ENCODE peak calls at places on chromosomes 7 and 10, in nine cellular contexts. F is substantia nigra; Y is stimulated activated CD4-positive, alpha-beta T cell treated with anti-CD3 and anti-CD28 coated beads, Interleukin-12 subunit alpha, Interleukin-12 subunit beta, amount 100 ng/mL, for 4 hours; N is activated naive CD8-positive, alpha-beta T cell treated with anti-CD3 and anti-CD28 coated beads, Interleukin-2, amount 50 U/mL, for 24 hours; M is ecto neural progenitor cell; V is activated T-cell treated with anti-CD3 and anti-CD28 coated beads, Interleukin-2, amount 50 U/mL, for 4 hours; T is iris pigment epithelial cell; L is NK-92 treated with Interleukin-12 subunit alpha and Interleukin-12 subunit beta, amount 100 ng/mL, for 24 hours; J is GM10248. O is an unnamed sample.

GRCh38 chr10:10094700-10095099 is 923.0 kb upstream of the CELF2 start:
- DNase-seq in V (no peak), L (no peak), F (no peak), J (no peak), N (no peak), Y (no peak), M (no peak), T (peak), O (peak)

GRCh38 chr10:103658049-103658577 is 164.6 kb downstream of the NEURL1 start:
- DNase-seq in Y (no peak), V (no peak), L (no peak), J (no peak), N (no peak), M (no peak), F (no peak), T (no peak), O (peak)

GRCh38 chr10:84478155-84478554 is 149.8 kb downstream of the CCSER2 start:
- DNase-seq in Y (no peak), F (no peak), J (no peak), N (no peak), T (peak), M (no peak), L (no peak), V (no peak), O (no peak)

GRCh38 chr10:34994565-34995142 is 95.5 kb downstream of the CUL2 start:
- DNase-seq in L (peak), V (peak), J (peak), Y (peak), N (peak), M (peak), T (peak), F (peak), O (peak)

GRCh38 chr7:51256916-51257315 is 59.7 kb downstream of the COBL start:
- DNase-seq in N (no peak), T (no peak), Y (no peak), F (no peak), J (no peak), L (no peak), V (no peak), M (no peak), O (no peak)

GRCh38 chr7:105680505-105681187 is 99.4 kb upstream of the EFCAB10 start:
- DNase-seq in T (no peak), L (no peak), M (no peak), V (no peak), F (no peak), J (no peak), N (no peak), Y (no peak), O (no peak)

GRCh38 chr10:45377858-45378257 is 3.8 kb downstream of the ALOX5 start:
- DNase-seq in N (no peak), L (no peak), F (no peak), J (no peak), V (no peak), Y (no peak), M (no peak), T (no peak), O (no peak)

GRCh38 chr7:82050134-82050533 is 280.3 kb upstream of the HGF start:
- DNase-seq in F (no peak), L (no peak), T (peak), J (no peak), N (no peak), V (no peak), Y (no peak), M (no peak), O (peak)

GRCh38 chr10:75210193-75211006 is at the start of gene VDAC2:
- DNase-seq in N (peak), V (peak), T (peak), M (peak), Y (peak), L (peak), J (peak), F (peak), O (peak)

GRCh38 chr10:3887885-3888476 is 103.0 kb upstream of the KLF6 start:
- DNase-seq in V (peak), F (no peak), M (no peak), Y (peak), T (peak), L (no peak), N (no peak), J (peak), O (peak)

GRCh38 chr7:148304456-148304855 is 286.1 kb upstream of the C7orf33 start:
- DNase-seq in T (no peak), V (no peak), J (no peak), F (no peak), Y (no peak), L (no peak), N (no peak), M (no peak), O (no peak)

GRCh38 chr10:46555366-46555712 is 1.1 kb downstream of the GPRIN2 start:
- DNase-seq in F (no peak), T (no peak), Y (no peak), L (no peak), V (no peak), N (no peak), M (no peak), J (no peak), O (no peak)

GRCh38 chr10:4334076-4334475 is 491.9 kb upstream of the AKR1E2 start:
- DNase-seq in N (no peak), T (no peak), F (no peak), M (no peak), V (no peak), J (no peak), L (no peak), Y (no peak), O (no peak)

GRCh38 chr7:148882668-148883232 is 1.3 kb downstream of the EZH2 start:
- DNase-seq in Y (no peak), V (no peak), N (no peak), M (no peak), L (no peak), J (no peak), F (no peak), T (peak), O (no peak)

GRCh38 chr7:47405921-47406765 is 175.8 kb downstream of the TNS3 start:
- DNase-seq in N (no peak), F (no peak), M (no peak), J (no peak), Y (no peak), T (peak), V (no peak), L (no peak), O (peak)

GRCh38 chr10:17088118-17088806 is 41.3 kb downstream of the CUBN start:
- DNase-seq in T (peak), F (no peak), V (no peak), Y (no peak), L (no peak), M (no peak), J (no peak), N (no peak), O (no peak)

GRCh38 chr10:63866075-63866746 is 345.0 kb downstream of the REEP3 start:
- DNase-seq in T (peak), N (peak), L (no peak), Y (peak), M (peak), V (peak), F (peak), J (peak), O (peak)

O was measured in cardiac muscle cell.